ENCODE peak calls at places on chromosomes 3 and 15, in four cellular contexts. V, O, Y and S are unnamed samples.

GRCh38 chr3:69999191-70000027 is at the start of gene SAMMSON:
- DNase-seq in O (peak; percentile 78), Y (no peak), V (peak; percentile 38), S (no peak)

GRCh38 chr3:40623567-40623966 is 98.8 kb downstream of the ZNF621 start:
- DNase-seq in Y (no peak), O (peak; percentile 28), V (no peak), S (no peak)

GRCh38 chr3:86787091-86787490 is 203.9 kb downstream of the VGLL3 start:
- DNase-seq in O (no peak), Y (no peak), V (peak; percentile 48), S (no peak)

GRCh38 chr15:39629376-39629775 is 48.5 kb downstream of the THBS1 start:
- DNase-seq in V (no peak), Y (no peak), O (no peak), S (no peak)

GRCh38 chr3:64992462-64993285 is 304.9 kb upstream of the ADAMTS9 start:
- DNase-seq in Y (peak; percentile 7), O (no peak), V (no peak), S (no peak)

GRCh38 chr15:53193149-53193548 is 403.0 kb upstream of the ONECUT1 start:
- DNase-seq in V (peak; percentile 19), O (no peak), Y (no peak), S (peak; percentile 37)

GRCh38 chr15:62798536-62798935 is 244.0 kb upstream of the TPM1 start:
- DNase-seq in Y (no peak), V (no peak), O (no peak), S (no peak)

GRCh38 chr15:73081321-73081958 is 29.2 kb downstream of the NEO1 start:
- DNase-seq in Y (no peak), O (peak; percentile 9), V (peak; percentile 73), S (peak; percentile 41)

GRCh38 chr3:138367912-138368311 is 19.5 kb downstream of the MRAS start:
- DNase-seq in O (peak; percentile 35), Y (no peak), V (no peak), S (no peak)

GRCh38 chr3:62771331-62772097 is 103.7 kb downstream of the CADPS start:
- DNase-seq in Y (no peak), V (no peak), O (no peak), S (peak; percentile 35)

GRCh38 chr3:189307963-189308362 is 136.2 kb downstream of the TPRG1 start:
- DNase-seq in Y (no peak), O (no peak), V (no peak), S (no peak)

DNA sequence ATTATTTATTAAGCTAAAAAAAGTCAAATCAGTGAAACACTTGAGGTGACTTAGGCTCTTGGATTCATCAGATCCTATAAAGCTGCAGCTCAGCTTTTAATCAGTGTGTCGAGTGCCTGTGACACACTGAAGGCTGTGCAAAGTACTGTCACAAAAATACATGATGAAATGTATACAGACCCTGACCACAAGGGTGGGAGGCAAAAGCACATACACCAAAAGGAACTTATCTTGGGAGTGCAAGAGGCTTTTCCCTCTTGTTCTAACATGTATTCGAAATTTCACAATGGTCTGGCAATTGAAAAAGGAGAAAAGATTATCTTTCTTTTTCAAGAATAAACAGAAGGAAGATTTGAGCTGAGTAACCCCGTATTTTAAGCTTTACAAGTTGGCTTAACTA is 35.9 kb downstream of the VGLL4 start:
- DNase-seq in O (peak; percentile 36), V (no peak), Y (no peak), S (peak; percentile 30)
- TF ChIP-seq RNF2 in O (no peak), V (no peak), Y (no peak), S (no peak)

GRCh38 chr3:154430014-154430413 is at the start of gene GPR149:
- DNase-seq in O (no peak), Y (no peak), V (peak; percentile 25), S (no peak)
- TF ChIP-seq RNF2 in O (no peak), Y (no peak), V (no peak), S (no peak)

GRCh38 chr15:86863226-86863915 is 783.7 kb downstream of the AGBL1 start:
- DNase-seq in O (no peak), V (no peak), Y (no peak), S (no peak)
- TF ChIP-seq RNF2 in O (no peak), V (no peak), Y (no peak), S (no peak)

DNA sequence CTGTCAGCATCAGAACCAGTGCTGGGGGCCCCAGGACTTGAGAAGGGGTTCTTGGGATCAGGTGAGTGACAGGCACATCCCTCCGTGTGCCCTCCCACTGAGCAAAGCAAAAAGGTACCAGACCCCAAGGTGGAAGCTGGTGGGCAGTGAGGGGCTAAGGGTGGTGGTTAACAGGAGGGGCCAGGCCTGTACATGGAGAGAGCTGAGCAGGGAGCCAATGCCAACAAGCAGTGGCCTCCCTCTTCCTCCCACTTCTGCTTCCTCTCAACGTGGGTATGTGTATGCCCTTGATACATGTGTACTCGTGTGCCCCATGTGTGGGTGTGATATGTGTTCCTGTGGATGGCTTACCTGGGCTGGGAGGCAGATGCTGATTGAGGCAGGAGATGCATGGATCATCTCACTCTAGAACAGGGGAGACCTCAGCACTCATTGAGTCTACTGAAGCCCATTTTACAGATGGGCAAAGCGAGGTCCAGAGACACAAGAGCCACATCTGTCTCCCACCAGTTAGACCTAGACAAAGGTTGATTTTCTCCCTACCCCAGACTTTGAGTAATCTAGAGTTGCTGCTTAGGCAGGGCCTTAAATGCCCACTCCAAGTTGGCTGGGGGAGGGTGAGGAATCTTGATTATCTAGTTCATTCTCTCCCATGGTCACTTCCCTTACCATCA is 945 bp downstream of the VIPR1 start:
- DNase-seq in O (no peak), V (no peak), Y (no peak), S (no peak)
- TF ChIP-seq RNF2 in O (no peak), V (no peak), Y (no peak), S (no peak)

GRCh38 chr15:64341961-64342360 is 14.0 kb downstream of the CSNK1G1 start:
- DNase-seq in V (no peak), O (no peak), Y (no peak), S (no peak)
- TF ChIP-seq RNF2 in V (no peak), O (no peak), Y (no peak), S (no peak)

GRCh38 chr15:29278436-29279099 is 8.9 kb upstream of the NSMCE3 start:
- DNase-seq in V (no peak), Y (no peak), O (no peak), S (no peak)
- TF ChIP-seq RNF2 in V (no peak), Y (no peak), O (no peak), S (no peak)

GRCh38 chr3:127671523-127672428 is 976 bp upstream of the ABTB1 start:
- DNase-seq in V (no peak), Y (no peak), O (peak; percentile 39), S (no peak)
- TF ChIP-seq RNF2 in V (no peak), Y (no peak), O (no peak), S (no peak)

DNA sequence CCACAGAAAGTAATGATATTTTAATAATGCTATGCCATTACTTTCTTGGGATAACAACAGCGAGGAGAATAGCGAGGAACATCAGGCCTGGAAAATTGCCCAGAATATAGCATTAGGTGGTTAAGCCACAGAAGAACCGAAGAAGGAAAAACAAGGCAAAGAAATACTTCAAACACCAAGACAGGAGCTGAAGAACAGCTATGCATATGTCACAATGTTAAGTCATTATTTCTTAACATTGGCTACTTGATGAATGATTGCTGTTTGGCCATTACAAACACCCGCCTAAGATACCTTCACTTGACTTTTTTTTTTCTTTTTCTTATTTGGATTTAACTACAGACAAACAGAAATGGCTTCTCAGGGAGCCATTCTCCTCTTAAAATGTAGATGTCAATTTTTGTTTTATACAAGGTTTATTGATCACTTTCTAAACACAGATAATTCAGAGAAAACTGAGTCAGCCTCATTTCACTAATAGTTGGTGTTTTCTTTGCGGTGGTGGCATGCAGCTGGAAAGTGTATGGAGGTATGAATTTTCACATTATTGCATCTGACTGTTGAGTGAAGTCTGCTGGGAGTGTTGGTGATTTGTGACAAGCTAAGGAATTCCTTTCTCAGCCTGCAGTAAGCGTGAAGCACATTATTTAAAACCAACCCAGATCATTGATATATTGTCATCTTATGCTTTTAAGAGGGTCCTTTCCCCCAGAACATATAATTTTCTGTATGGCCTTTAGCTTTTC is 705.7 kb upstream of the NR2F2 start:
- DNase-seq in Y (no peak), V (no peak), O (no peak), S (no peak)
- TF ChIP-seq RNF2 in Y (no peak), V (no peak), O (no peak), S (no peak)

DNA sequence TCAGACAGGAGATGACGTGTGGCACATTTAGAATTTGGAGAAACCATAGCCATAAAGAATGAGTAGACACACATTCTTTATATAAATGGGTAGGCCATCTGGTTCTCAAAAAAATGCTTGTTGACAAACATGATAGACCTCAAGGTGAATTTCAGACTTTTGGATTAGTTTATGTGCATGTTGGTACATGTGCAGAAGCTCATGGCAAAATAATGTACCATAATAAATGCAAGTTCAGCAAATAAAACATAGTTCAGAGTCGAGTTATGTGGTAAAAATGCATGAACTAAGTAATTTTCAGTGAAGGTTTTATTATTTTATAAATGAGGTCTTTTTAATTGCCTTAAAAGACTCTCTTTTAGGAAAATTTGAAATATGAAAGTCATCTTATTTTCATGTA is 24.6 kb downstream of the EEFSEC start:
- DNase-seq in O (no peak), Y (no peak), V (no peak), S (no peak)
- TF ChIP-seq RNF2 in O (no peak), Y (no peak), V (no peak), S (no peak)